ENCODE peak calls at places on chromosomes 12 and 14, in four cellular contexts. J, U, N and R are unnamed samples.

GRCh38 chr12:121573949-121574520 is 6.8 kb downstream of the KDM2B start:
- DNase-seq in J (no peak), U (no peak), N (no peak), R (no peak)

GRCh38 chr12:62761658-62762057 is 173.3 kb downstream of the PPM1H start:
- DNase-seq in N (no peak), J (peak; percentile 90), U (no peak), R (no peak)

GRCh38 chr14:39291739-39292138 is 58.0 kb downstream of the MIA2 start:
- DNase-seq in U (no peak), J (no peak), N (no peak), R (no peak)

GRCh38 chr14:72906316-72906715 is 12.4 kb upstream of the DPF3 start:
- DNase-seq in U (peak; percentile 27), J (peak; percentile 69), N (no peak), R (no peak)

GRCh38 chr12:56374726-56375597 is 12.3 kb upstream of the APOF start:
- DNase-seq in U (peak; percentile 37), N (no peak), J (no peak), R (no peak)

GRCh38 chr12:81596558-81596957 is 162.6 kb downstream of the PPFIA2 start:
- DNase-seq in U (no peak), N (no peak), J (no peak), R (no peak)

GRCh38 chr14:105817971-105818711 is 291.8 kb downstream of the TMEM121 start:
- DNase-seq in N (peak; percentile 14), J (no peak), U (no peak), R (no peak)

GRCh38 chr14:23439107-23439835 is 3.8 kb upstream of the MYH7 start:
- DNase-seq in J (no peak), U (no peak), N (no peak), R (no peak)

GRCh38 chr12:3777206-3777809 is 24.4 kb upstream of the CRACR2A start:
- DNase-seq in U (peak; percentile 64), J (peak; percentile 61), N (peak; percentile 40), R (peak; percentile 42)

GRCh38 chr14:91113829-91114078 is at the start of gene DGLUCY:
- DNase-seq in J (peak; percentile 77), U (no peak), N (peak; percentile 77), R (no peak)

GRCh38 chr14:95024380-95024779 is 132.9 kb downstream of the DICER1 start:
- DNase-seq in N (no peak), J (no peak), U (no peak), R (no peak)

GRCh38 chr12:64752833-64753238 is 6.4 kb downstream of the GNS start:
- DNase-seq in J (peak; percentile 21), N (no peak), U (peak; percentile 18), R (no peak)

GRCh38 chr14:74555476-74556050 is 56.5 kb downstream of the LTBP2 start:
- DNase-seq in U (no peak), N (no peak), J (no peak), R (no peak)

GRCh38 chr14:104280902-104281767 is 142.7 kb downstream of the KIF26A start:
- DNase-seq in N (no peak), U (no peak), J (no peak), R (no peak)

GRCh38 chr14:106840258-106840657 is 1313.9 kb downstream of the TMEM121 start:
- DNase-seq in N (no peak), J (no peak), U (no peak), R (no peak)

GRCh38 chr12:65657635-65658034 is 166.6 kb upstream of the HMGA2 start:
- DNase-seq in J (peak; percentile 52), N (no peak), U (peak; percentile 43), R (no peak)

GRCh38 chr12:90305379-90305778 is 596.7 kb upstream of the ATP2B1 start:
- DNase-seq in U (peak; percentile 75), N (no peak), J (no peak), R (peak; percentile 6)

GRCh38 chr14:100345711-100346110 is 22.6 kb downstream of the SLC25A47 start:
- DNase-seq in N (no peak), U (no peak), J (no peak), R (no peak)

GRCh38 chr12:28936711-28937110 is 212.4 kb upstream of the FAR2 start:
- DNase-seq in N (no peak), J (no peak), U (no peak), R (no peak)

GRCh38 chr14:105601360-105602242 is 75.2 kb downstream of the TMEM121 start:
- DNase-seq in U (no peak), J (no peak), N (no peak), R (no peak)

GRCh38 chr14:45946251-45946650 is 693.2 kb upstream of the MIS18BP1 start:
- DNase-seq in J (no peak), U (no peak), N (no peak), R (no peak)

GRCh38 chr14:96059519-96060135 is 20.5 kb downstream of the C14orf132 start:
- DNase-seq in J (no peak), N (no peak), U (no peak), R (no peak)

GRCh38 chr14:96060161-96060933 is 21.2 kb downstream of the C14orf132 start:
- DNase-seq in J (no peak), N (no peak), U (no peak), R (no peak)

GRCh38 chr14:96064866-96065265 is 25.7 kb downstream of the C14orf132 start:
- DNase-seq in J (no peak), U (no peak), N (no peak), R (no peak)

GRCh38 chr14:96062506-96062905 is 23.3 kb downstream of the C14orf132 start:
- DNase-seq in U (no peak), N (no peak), J (no peak), R (no peak)

DNA sequence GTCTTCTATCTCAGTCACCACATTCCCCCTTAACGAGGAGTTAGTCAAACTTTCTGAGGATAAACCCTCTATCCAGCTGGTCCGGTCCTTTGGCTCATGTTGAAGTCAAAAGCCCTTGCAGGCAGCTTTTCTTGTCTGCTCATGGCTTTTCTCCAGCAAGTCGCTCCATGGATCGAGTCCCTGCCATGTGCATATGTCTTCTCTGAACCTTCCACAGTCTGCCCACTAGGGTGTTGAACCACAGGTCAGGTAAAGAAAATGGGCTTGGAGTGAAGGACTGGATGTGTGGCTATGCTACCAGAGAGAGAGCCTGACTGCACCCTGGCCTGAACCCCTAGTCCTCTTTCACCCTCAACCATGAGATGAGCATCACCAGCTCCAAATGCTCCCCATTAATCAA is 22.8 kb downstream of the C14orf132 start:
- DNase-seq in U (no peak), N (no peak), J (no peak), R (no peak)
- TF ChIP-seq CTCF in U (no peak), N (no peak), J (no peak), R (no peak)

GRCh38 chr12:104683831-104684503 is 227.2 kb downstream of the CHST11 start:
- DNase-seq in U (no peak), N (no peak), J (peak; percentile 33), R (no peak)
- TF ChIP-seq CTCF in U (no peak), N (no peak), J (no peak), R (no peak)

GRCh38 chr14:52550661-52551060 is 1.6 kb downstream of the TXNDC16 start:
- DNase-seq in U (no peak), J (no peak), N (no peak), R (no peak)

GRCh38 chr14:52551205-52551604 is 1.1 kb downstream of the TXNDC16 start:
- DNase-seq in N (no peak), U (no peak), J (no peak), R (no peak)

GRCh38 chr14:52553002-52553670 is 500 bp downstream of the GPR137C start:
- DNase-seq in J (peak; percentile 4), U (peak; percentile 28), N (peak; percentile 61), R (peak; percentile 22)

GRCh38 chr14:52552063-52552988 is at the start of the genes GPR137C and TXNDC16:
- DNase-seq in N (peak; percentile 98), U (peak; percentile 100), J (peak; percentile 99), R (peak; percentile 99)

DNA sequence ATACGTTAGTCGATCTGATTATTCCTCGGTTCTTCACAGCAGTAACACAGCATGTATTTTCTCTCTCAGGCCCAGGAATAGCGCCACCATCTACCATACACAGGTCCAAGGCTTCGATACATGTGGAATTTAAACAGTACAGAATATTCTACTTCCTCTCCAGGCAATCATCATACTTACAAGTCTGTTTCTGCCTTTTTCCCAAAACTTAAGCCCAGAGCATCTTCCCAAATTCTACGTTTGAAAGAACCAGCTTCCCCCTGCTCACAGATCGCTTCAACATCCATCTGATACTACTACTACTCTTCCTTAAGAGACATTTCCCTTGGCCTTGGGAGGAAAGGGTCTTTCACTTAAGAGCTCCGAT is 626 bp downstream of the TXNDC16 start:
- DNase-seq in J (peak; percentile 54), U (peak; percentile 48), N (peak; percentile 14), R (peak; percentile 20)
- TF ChIP-seq CTCF in J (peak; percentile 49), U (peak; percentile 68), N (no peak), R (peak; percentile 52)

GRCh38 chr14:76422662-76423061 is 46.7 kb downstream of the ESRRB start:
- DNase-seq in N (no peak), J (no peak), U (no peak), R (no peak)
- TF ChIP-seq CTCF in N (no peak), J (no peak), U (no peak), R (no peak)

GRCh38 chr14:69673578-69674305 is 62.3 kb downstream of the SUSD6 start:
- DNase-seq in J (no peak), U (no peak), N (no peak), R (no peak)
- TF ChIP-seq CTCF in J (no peak), U (no peak), N (no peak), R (no peak)

GRCh38 chr12:47378222-47378582 is 298.4 kb upstream of the AMIGO2 start:
- DNase-seq in U (no peak), J (peak; percentile 69), N (no peak), R (no peak)
- TF ChIP-seq CTCF in U (no peak), J (no peak), N (no peak), R (no peak)

DNA sequence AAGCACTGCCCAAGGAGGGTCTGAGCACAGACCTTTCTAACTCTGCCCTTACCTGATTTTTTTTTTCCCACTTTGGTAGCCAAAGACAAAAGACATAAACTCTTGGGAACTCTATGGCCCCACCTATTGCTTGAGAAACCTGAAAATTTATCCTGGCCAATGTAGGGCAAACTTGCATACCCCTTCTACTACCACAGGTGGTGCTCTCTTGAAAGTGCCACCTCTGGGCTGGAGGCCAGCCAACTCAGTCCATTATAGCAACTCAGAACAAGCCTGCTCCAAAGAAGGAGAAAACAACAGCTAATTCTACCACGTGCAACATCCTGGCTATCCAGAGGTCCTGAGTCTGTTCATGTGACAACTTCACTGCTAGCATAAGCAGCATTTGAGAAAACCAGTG is 55.7 kb upstream of the ABCD2 start:
- DNase-seq in J (no peak), N (no peak), U (no peak), R (no peak)
- TF ChIP-seq CTCF in J (no peak), N (no peak), U (peak; percentile 27), R (no peak)

GRCh38 chr14:25836647-25837046 is 761.2 kb downstream of the NOVA1 start:
- DNase-seq in J (no peak), U (no peak), N (no peak), R (no peak)

GRCh38 chr14:25837431-25837950 is 760.3 kb downstream of the NOVA1 start:
- DNase-seq in N (no peak), U (no peak), J (no peak), R (no peak)

GRCh38 chr14:25828562-25828961 is 769.3 kb downstream of the NOVA1 start:
- DNase-seq in J (no peak), U (no peak), N (no peak), R (no peak)

GRCh38 chr14:25833341-25834121 is 764.3 kb downstream of the NOVA1 start:
- DNase-seq in N (no peak), J (peak; percentile 65), U (peak; percentile 45), R (peak; percentile 4)
- TF ChIP-seq CTCF in N (peak; percentile 4), J (peak; percentile 76), U (peak; percentile 59), R (peak; percentile 21)